ENCODE peak calls at places on chromosomes 6 and 20, in nine cellular contexts. J is CD8-positive, alpha-beta T cell; L is A549; A is RWPE1; B is substantia nigra; U is fibroblast of lung; V is neural progenitor cell; W is CD8-positive, alpha-beta memory T cell; D is breast epithelium. Z is an unnamed sample.

GRCh38 chr6:159039885-159040258 is 4.9 kb downstream of the TAGAP start:
- DNase-seq in W (no peak), D (no peak), U (no peak), V (no peak), A (no peak), J (no peak), L (no peak), B (no peak), Z (no peak)

GRCh38 chr6:5556011-5556410 is 294.7 kb downstream of the FARS2 start:
- DNase-seq in U (no peak), B (no peak), A (no peak), W (no peak), L (no peak), J (no peak), D (no peak), V (no peak), Z (no peak)

GRCh38 chr6:34462561-34462971 is 3.3 kb upstream of the PACSIN1 start:
- DNase-seq in L (peak), J (no peak), A (no peak), U (no peak), B (no peak), W (no peak), V (peak), D (no peak), Z (no peak)

GRCh38 chr6:128239898-128240509 is 280.4 kb downstream of the PTPRK start:
- DNase-seq in J (no peak), D (no peak), W (no peak), U (no peak), V (no peak), B (no peak), A (no peak), L (no peak), Z (no peak)

GRCh38 chr20:11917663-11918062 is at the start of gene BTBD3:
- DNase-seq in V (peak), U (peak), A (no peak), L (no peak), B (no peak), W (no peak), J (no peak), D (no peak), Z (peak)

GRCh38 chr6:155418017-155418749 is 37.5 kb downstream of the NOX3 start:
- DNase-seq in V (peak), A (peak), U (peak), W (peak), D (no peak), J (peak), L (no peak), B (no peak), Z (no peak)

GRCh38 chr6:408148-408547 is 16.6 kb downstream of the IRF4 start:
- DNase-seq in W (no peak), D (no peak), V (no peak), L (no peak), J (no peak), A (no peak), U (no peak), B (no peak), Z (no peak)

GRCh38 chr20:5947276-5947675 is 3.1 kb downstream of the TRMT6 start:
- DNase-seq in L (no peak), J (no peak), B (no peak), D (no peak), A (peak), W (no peak), V (no peak), U (no peak), Z (no peak)

GRCh38 chr6:33812669-33813068 is 8.9 kb upstream of the MLN start:
- DNase-seq in J (no peak), V (peak), B (no peak), W (no peak), L (peak), D (no peak), A (peak), U (peak), Z (no peak)

GRCh38 chr6:18528084-18528743 is 141.1 kb downstream of the RNF144B start:
- DNase-seq in J (no peak), U (peak), V (no peak), D (no peak), L (no peak), B (no peak), W (no peak), A (no peak), Z (no peak)

GRCh38 chr20:2042400-2042799 is 48.5 kb upstream of the PDYN start:
- DNase-seq in A (peak), U (peak), W (no peak), V (no peak), B (no peak), L (no peak), D (no peak), J (no peak), Z (no peak)

GRCh38 chr20:64160118-64160517 is 4.1 kb upstream of the MYT1 start:
- DNase-seq in D (no peak), B (no peak), V (peak), A (no peak), W (no peak), U (no peak), L (no peak), J (no peak), Z (no peak)

GRCh38 chr6:119620846-119621570 is 271.4 kb upstream of the MAN1A1 start:
- DNase-seq in W (no peak), L (no peak), B (no peak), D (no peak), J (no peak), U (peak), V (no peak), A (peak), Z (no peak)

GRCh38 chr6:90118581-90118980 is 178.1 kb downstream of the BACH2 start:
- DNase-seq in B (no peak), A (no peak), V (no peak), L (no peak), D (no peak), W (no peak), U (no peak), J (no peak), Z (no peak)

GRCh38 chr6:158817298-158818007 is 1.7 kb downstream of the EZR start:
- DNase-seq in A (no peak), U (peak), J (peak), W (peak), V (peak), L (peak), D (no peak), B (no peak), Z (no peak)

GRCh38 chr6:147941143-147941542 is 401.5 kb upstream of the SASH1 start:
- DNase-seq in D (no peak), L (no peak), J (no peak), B (no peak), A (no peak), W (no peak), U (peak), V (peak), Z (no peak)

GRCh38 chr6:31769684-31770371 is 7.3 kb downstream of the VWA7 start:
- DNase-seq in D (peak), V (peak), J (peak), W (peak), U (no peak), L (peak), A (peak), B (no peak), Z (no peak)

DNA sequence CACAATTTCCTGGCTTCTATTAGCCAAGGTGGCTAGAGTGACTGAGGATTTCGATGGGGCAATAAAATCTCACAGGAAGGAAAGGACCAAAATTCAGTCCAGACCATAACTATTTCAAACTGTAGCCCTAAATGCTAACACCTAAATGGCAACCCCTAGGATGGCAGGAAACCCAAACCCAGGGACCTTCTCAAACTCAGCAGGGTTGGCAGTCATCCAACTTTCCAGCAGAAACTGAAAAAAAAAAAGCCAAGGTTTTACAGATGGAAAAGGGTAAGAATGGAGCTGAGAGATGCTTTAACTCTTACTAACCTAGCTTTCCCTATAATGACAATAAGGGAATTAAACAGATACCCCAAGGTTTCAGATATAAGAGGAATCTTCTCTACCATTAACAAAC is 10.5 kb downstream of the IBTK start:
- DNase-seq in V (no peak), D (no peak), L (no peak), U (peak), A (no peak), J (no peak), W (no peak), B (no peak), Z (no peak)
- H3K27ac ChIP-seq in V (no peak), D (no peak), L (no peak), U (no peak), A (no peak), J (no peak), W (no peak), B (no peak), Z (no peak)

DNA sequence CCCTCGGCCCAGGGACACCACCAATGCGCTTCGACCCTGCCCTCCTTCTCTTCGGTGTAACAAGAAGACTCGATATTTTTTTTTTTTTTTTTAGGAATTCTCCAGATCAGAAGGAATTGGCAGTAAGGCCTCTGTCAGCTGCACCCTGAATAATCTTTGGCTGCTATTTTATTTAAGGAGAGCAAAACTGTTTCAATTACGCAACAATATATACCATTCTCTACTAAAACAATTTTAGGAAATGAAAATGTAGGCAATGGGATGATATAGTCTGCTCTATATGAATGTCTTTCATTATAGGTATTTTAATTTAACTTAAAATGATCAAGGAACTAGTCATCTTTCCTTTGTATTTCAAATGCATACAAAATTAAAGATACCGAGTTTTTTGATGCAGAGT is 13.3 kb downstream of the ZCCHC3 start:
- DNase-seq in B (no peak), W (no peak), V (no peak), J (no peak), D (no peak), U (no peak), A (no peak), L (no peak), Z (no peak)
- H3K27ac ChIP-seq in B (peak), W (no peak), V (no peak), J (no peak), D (peak), U (no peak), A (peak), L (no peak), Z (peak)

DNA sequence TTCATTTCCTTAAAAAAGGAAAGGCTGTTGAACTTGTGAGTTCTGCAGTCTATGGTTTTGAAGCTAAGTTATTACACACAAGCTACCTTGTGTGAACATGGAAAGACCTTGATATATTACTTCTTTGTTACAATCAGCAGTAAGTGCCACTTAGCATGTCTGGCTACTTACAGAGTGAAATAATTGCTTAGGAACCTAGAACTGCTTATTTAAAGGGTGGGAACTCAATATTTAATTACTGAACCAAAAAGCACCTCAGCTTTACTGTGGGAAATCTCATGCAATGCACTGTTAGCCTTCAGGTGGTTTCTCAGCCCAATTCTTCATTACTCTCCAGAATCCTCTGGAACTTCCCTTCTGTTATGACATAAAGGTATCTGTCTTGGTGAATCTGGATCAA is 17.9 kb downstream of the PERP start:
- DNase-seq in W (no peak), U (no peak), B (no peak), L (no peak), A (no peak), D (no peak), V (no peak), J (no peak), Z (no peak)
- H3K27ac ChIP-seq in W (no peak), U (no peak), B (no peak), L (peak), A (no peak), D (peak), V (no peak), J (no peak), Z (no peak)

GRCh38 chr20:51985753-51986152 is 183.4 kb upstream of the SALL4 start:
- DNase-seq in W (no peak), D (no peak), U (no peak), A (no peak), V (no peak), B (no peak), J (no peak), L (no peak), Z (no peak)
- H3K27ac ChIP-seq in W (no peak), D (peak), U (peak), A (peak), V (no peak), B (no peak), J (no peak), L (peak), Z (no peak)

GRCh38 chr20:23656372-23656771 is 18.6 kb upstream of the CST3 start:
- DNase-seq in L (no peak), D (no peak), B (no peak), V (no peak), A (no peak), U (no peak), W (no peak), J (no peak), Z (no peak)
- H3K27ac ChIP-seq in L (no peak), D (peak), B (peak), V (no peak), A (no peak), U (no peak), W (no peak), J (no peak), Z (peak)

GRCh38 chr6:36980876-36981619 is 4.9 kb downstream of the MTCH1 start:
- DNase-seq in A (no peak), D (no peak), L (no peak), B (no peak), W (no peak), J (no peak), V (peak), U (no peak), Z (no peak)

GRCh38 chr6:36978687-36979086 is 7.3 kb downstream of the MTCH1 start:
- DNase-seq in U (no peak), W (no peak), L (no peak), V (no peak), J (no peak), D (no peak), B (no peak), A (no peak), Z (no peak)

GRCh38 chr6:36977470-36977941 is 8.5 kb downstream of the MTCH1 start:
- DNase-seq in V (peak), U (no peak), L (no peak), D (no peak), J (no peak), A (no peak), B (no peak), W (no peak), Z (no peak)

GRCh38 chr6:36980129-36980528 is 5.9 kb downstream of the MTCH1 start:
- DNase-seq in W (no peak), A (no peak), V (no peak), L (no peak), J (no peak), U (no peak), B (no peak), D (no peak), Z (no peak)

DNA sequence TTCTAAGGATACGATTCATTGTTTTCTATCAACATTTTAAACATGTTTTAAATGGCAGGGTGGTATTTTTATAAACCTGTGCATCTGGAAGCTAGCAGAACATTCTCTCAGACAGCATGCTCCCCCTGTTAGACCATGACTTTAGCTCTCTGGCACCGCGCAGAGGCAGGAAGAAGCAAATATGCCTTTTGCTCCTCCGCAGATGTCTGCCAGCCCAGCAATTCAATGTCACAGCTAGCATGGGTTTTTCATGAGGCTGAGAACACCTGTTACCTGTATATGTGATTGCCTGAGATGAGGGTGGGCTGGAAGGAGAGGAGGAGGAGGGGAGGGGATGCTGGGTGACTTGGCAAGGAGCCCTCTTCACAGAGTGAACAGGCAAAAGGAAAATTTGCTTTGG is 6.7 kb downstream of the MTCH1 start:
- DNase-seq in B (peak), J (peak), D (no peak), A (no peak), U (peak), V (no peak), L (peak), W (no peak), Z (peak)
- H3K27ac ChIP-seq in B (peak), J (no peak), D (no peak), A (peak), U (no peak), V (no peak), L (no peak), W (no peak), Z (peak)

GRCh38 chr6:114008331-114008730 is 37.4 kb upstream of the HDAC2 start:
- DNase-seq in D (no peak), U (no peak), B (no peak), A (no peak), V (no peak), W (no peak), L (no peak), J (no peak), Z (no peak)
- H3K27ac ChIP-seq in D (no peak), U (no peak), B (no peak), A (no peak), V (no peak), W (no peak), L (no peak), J (no peak), Z (no peak)

GRCh38 chr20:14617123-14617522 is 279.7 kb upstream of the FLRT3 start:
- DNase-seq in U (peak), B (no peak), V (no peak), L (peak), W (no peak), D (no peak), J (no peak), A (no peak), Z (no peak)
- H3K27ac ChIP-seq in U (no peak), B (no peak), V (no peak), L (peak), W (no peak), D (no peak), J (no peak), A (no peak), Z (no peak)

GRCh38 chr6:84227434-84228197 is at the start of gene CEP162:
- DNase-seq in B (peak), U (peak), W (peak), J (peak), L (peak), A (peak), D (peak), V (peak), Z (peak)

GRCh38 chr6:84224251-84224650 is 3.2 kb downstream of the CEP162 start:
- DNase-seq in D (no peak), J (no peak), B (no peak), V (no peak), A (no peak), U (peak), W (no peak), L (no peak), Z (no peak)

GRCh38 chr6:84222426-84222825 is 5.0 kb downstream of the CEP162 start:
- DNase-seq in L (no peak), D (no peak), J (no peak), W (no peak), B (no peak), A (no peak), U (no peak), V (no peak), Z (no peak)

GRCh38 chr6:84227044-84227433 is 404 bp downstream of the CEP162 start:
- DNase-seq in U (no peak), D (no peak), B (no peak), A (peak), J (no peak), L (no peak), W (no peak), V (peak), Z (no peak)

GRCh38 chr6:84228198-84228543 is 728 bp upstream of the CEP162 start:
- DNase-seq in B (no peak), L (no peak), V (no peak), W (no peak), J (no peak), A (no peak), D (no peak), U (no peak), Z (no peak)
- H3K27ac ChIP-seq in B (peak), L (peak), V (no peak), W (peak), J (peak), A (peak), D (peak), U (no peak), Z (peak)

DNA sequence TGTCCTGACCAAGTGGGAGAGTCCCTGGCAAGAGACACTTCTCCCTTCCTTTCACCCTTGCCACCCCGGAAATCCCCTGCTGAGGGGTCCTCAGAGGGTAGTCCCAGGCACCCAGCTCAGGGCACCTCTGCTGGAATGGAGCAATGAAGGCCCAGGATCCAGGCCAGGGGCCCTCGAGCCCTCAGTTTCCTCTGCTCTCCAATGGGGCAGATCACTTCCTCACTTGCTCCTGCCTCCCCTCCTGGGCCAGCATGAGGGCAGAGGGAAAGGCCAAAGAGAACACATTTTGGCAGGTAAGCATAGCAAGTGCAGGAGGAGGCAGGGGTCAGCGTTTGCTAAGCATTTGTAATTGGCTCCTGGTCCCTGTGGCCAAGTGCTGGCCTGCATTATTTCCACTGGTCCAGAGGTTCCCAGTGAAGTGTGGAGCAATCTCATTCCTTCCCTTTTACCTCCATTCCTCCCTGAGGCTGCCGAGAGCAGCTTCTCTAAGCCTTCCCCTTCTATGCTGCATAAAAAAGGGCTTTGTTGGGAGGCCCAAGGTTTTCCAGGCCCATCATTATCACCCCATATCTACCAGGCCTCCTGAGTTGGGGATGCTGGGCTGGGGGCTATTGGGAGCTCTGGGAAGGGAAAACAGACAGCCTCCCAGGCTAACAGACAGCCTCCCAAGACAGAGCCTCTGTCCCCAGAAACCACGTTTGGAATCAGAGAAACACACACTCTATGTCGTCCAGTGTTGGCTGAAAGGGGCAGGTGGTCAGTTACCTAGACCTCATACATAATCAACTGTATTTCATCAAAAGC is 28.8 kb upstream of the VEGFA start:
- DNase-seq in J (no peak), D (no peak), V (no peak), W (no peak), A (no peak), B (no peak), L (no peak), U (no peak), Z (no peak)
- H3K27ac ChIP-seq in J (no peak), D (no peak), V (no peak), W (no peak), A (peak), B (no peak), L (peak), U (no peak), Z (no peak)

Z was measured in caudate nucleus.